ENCODE peak calls at places on chromosomes 5 and 9, in ten cellular contexts. O is NCI-H1105 treated with DMSO at 0.1 percent for 48 hours; Z is GM18507; G is left cardiac atrium; T is stromal cell of bone marrow; E is effector memory CD4-positive, alpha-beta T cell; H is AG10803; X is tibial nerve; K is mucosa of gallbladder; I is endothelial cell. Q is an unnamed sample.

GRCh38 chr5:73921746-73922145 is 295.8 kb downstream of the ARHGEF28 start:
- DNase-seq in O (no peak), Z (no peak), G (no peak), T (no peak), E (no peak), H (peak; percentile 57), X (no peak), K (no peak), I (no peak), Q (no peak)

GRCh38 chr5:172380992-172381643 is 73.2 kb downstream of the SH3PXD2B start:
- DNase-seq in O (peak; percentile 64), Z (no peak), G (peak; percentile 75), T (no peak), E (no peak), H (peak; percentile 59), X (peak; percentile 67), K (peak; percentile 30), I (no peak), Q (no peak)

GRCh38 chr5:172179032-172179989 is 8.7 kb downstream of the STK10 start:
- DNase-seq in O (no peak), Z (no peak), G (peak; percentile 36), T (no peak), E (peak; percentile 47), H (no peak), X (no peak), K (no peak), I (peak; percentile 52), Q (no peak)

GRCh38 chr5:82918311-82919031 is 158.7 kb downstream of the TMEM167A start:
- DNase-seq in O (no peak), Z (no peak), G (no peak), T (no peak), E (no peak), H (no peak), X (no peak), K (no peak), I (no peak), Q (no peak)

GRCh38 chr9:134346840-134347239 is 20.6 kb downstream of the RXRA start:
- DNase-seq in O (no peak), Z (no peak), G (no peak), T (no peak), E (no peak), H (no peak), X (no peak), K (no peak), I (no peak), Q (no peak)

GRCh38 chr9:21906878-21907277 is 87.3 kb downstream of the CDKN2A start:
- DNase-seq in O (no peak), Z (no peak), G (no peak), T (no peak), E (no peak), H (no peak), X (no peak), K (no peak), I (no peak), Q (no peak)

GRCh38 chr9:99011161-99011709 is 67.5 kb downstream of the COL15A1 start:
- DNase-seq in O (no peak), Z (no peak), G (no peak), T (no peak), E (no peak), H (no peak), X (no peak), K (no peak), I (no peak), Q (no peak)

GRCh38 chr5:136679233-136679632 is 313.9 kb upstream of the TRPC7 start:
- DNase-seq in O (no peak), Z (no peak), G (no peak), T (no peak), E (no peak), H (no peak), X (no peak), K (no peak), I (no peak), Q (no peak)

GRCh38 chr9:127451681-127452480 is 571 bp downstream of the LRSAM1 start:
- DNase-seq in O (peak; percentile 42), Z (peak; percentile 35), G (peak; percentile 63), T (no peak), E (peak; percentile 9), H (no peak), X (no peak), K (peak; percentile 16), I (peak; percentile 24), Q (peak; percentile 36)

GRCh38 chr5:27830551-27830950 is 792.2 kb upstream of the CDH9 start:
- DNase-seq in O (no peak), Z (no peak), G (no peak), T (peak; percentile 16), E (no peak), H (peak; percentile 1), X (no peak), K (no peak), I (no peak), Q (no peak)

GRCh38 chr5:56669534-56670483 is 145.5 kb upstream of the MAP3K1 start:
- DNase-seq in O (peak; percentile 72), Z (peak; percentile 64), G (peak; percentile 50), T (peak; percentile 31), E (no peak), H (no peak), X (peak; percentile 35), K (peak; percentile 52), I (no peak), Q (peak; percentile 73)

GRCh38 chr5:107047048-107047447 is 623.7 kb downstream of the EFNA5 start:
- DNase-seq in O (no peak), Z (no peak), G (no peak), T (no peak), E (no peak), H (no peak), X (no peak), K (no peak), I (no peak), Q (no peak)

GRCh38 chr5:156356238-156356637 is 29.3 kb downstream of the SGCD start:
- DNase-seq in O (no peak), Z (no peak), G (no peak), T (no peak), E (no peak), H (peak; percentile 16), X (no peak), K (no peak), I (no peak), Q (no peak)

GRCh38 chr5:61334224-61335196 is 2.5 kb downstream of the ZSWIM6 start:
- DNase-seq in O (peak; percentile 9), Z (no peak), G (no peak), T (no peak), E (no peak), H (peak; percentile 52), X (no peak), K (no peak), I (no peak), Q (no peak)

GRCh38 chr5:138636401-138636944 is 61.3 kb upstream of the HSPA9 start:
- DNase-seq in O (no peak), Z (no peak), G (no peak), T (no peak), E (no peak), H (no peak), X (no peak), K (no peak), I (no peak), Q (no peak)